ENCODE peak calls at places on chromosomes 3 and 15, in seven cellular contexts. C is heart left ventricle; E is CD8-positive, alpha-beta T cell; U is dorsolateral prefrontal cortex; W is heart right ventricle; Q is breast epithelium; K is psoas muscle. F is an unnamed sample.

GRCh38 chr15:44670087-44670945 is 6.9 kb upstream of the SPG11 start:
- DNase-seq in C (no peak), E (no peak), U (no peak), W (no peak), Q (no peak), K (no peak), F (no peak)

GRCh38 chr3:195394700-195395099 is 48.1 kb downstream of the ACAP2 start:
- DNase-seq in C (no peak), E (no peak), U (no peak), W (no peak), Q (no peak), K (no peak), F (no peak)

GRCh38 chr3:32316319-32316718 is 75.3 kb upstream of the CMTM7 start:
- DNase-seq in C (no peak), E (no peak), U (no peak), W (no peak), Q (no peak), K (no peak), F (no peak)

GRCh38 chr3:79032686-79033318 is 735.0 kb downstream of the ROBO1 start:
- DNase-seq in C (no peak), E (no peak), U (no peak), W (peak; percentile 23), Q (no peak), K (no peak), F (no peak)

GRCh38 chr15:37891754-37892368 is 42.6 kb upstream of the TMCO5A start:
- DNase-seq in C (no peak), E (no peak), U (no peak), W (no peak), Q (no peak), K (no peak), F (no peak)

GRCh38 chr15:48221261-48221660 is 15.2 kb downstream of the SLC12A1 start:
- DNase-seq in C (no peak), E (no peak), U (no peak), W (no peak), Q (no peak), K (no peak), F (no peak)

GRCh38 chr3:121126378-121127035 is 218.5 kb downstream of the STXBP5L start:
- DNase-seq in C (no peak), E (no peak), U (no peak), W (no peak), Q (no peak), K (no peak), F (no peak)

GRCh38 chr3:41893977-41894376 is 67.9 kb downstream of the ULK4 start:
- DNase-seq in C (no peak), E (no peak), U (no peak), W (peak; percentile 22), Q (no peak), K (no peak), F (no peak)

GRCh38 chr15:48250640-48251076 is 44.6 kb downstream of the SLC12A1 start:
- DNase-seq in C (no peak), E (no peak), U (no peak), W (peak; percentile 36), Q (no peak), K (no peak), F (no peak)

GRCh38 chr15:39273805-39274411 is 307.0 kb upstream of the THBS1 start:
- DNase-seq in C (no peak), E (no peak), U (no peak), W (peak; percentile 19), Q (peak; percentile 46), K (no peak), F (no peak)

DNA sequence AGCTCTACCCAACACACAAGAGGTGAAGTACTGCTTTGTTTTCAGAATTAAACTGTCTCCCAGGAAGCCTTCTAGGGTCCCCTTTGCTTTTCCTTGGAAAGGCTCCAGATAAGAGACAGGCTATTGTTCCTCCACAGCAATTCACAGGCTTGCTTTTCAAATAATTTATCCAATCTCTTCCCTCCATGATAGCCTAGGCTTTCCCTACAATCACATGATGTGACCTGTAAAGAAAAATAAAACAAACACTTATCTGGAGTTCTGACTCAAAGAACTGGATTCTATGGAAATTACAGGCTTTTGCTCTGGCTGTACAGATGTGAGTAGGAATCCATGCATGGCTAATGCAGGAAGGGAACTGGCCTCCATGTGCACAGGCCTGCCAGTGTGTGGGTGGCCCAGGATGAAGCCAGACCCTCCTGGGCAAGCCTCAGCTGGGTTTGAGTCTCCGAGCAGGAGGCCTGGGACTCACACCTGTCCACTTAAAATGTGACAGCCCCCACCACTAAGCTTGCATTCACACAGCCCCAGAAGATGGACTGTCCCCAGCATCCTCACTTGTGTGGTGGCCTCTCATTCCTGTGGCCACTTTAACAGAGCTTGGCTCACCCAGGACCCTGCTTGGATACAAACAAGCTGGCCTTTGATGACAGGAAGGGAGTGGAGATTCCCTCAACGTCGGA is 75.8 kb upstream of the LEKR1 start:
- DNase-seq in C (no peak), E (no peak), U (no peak), W (no peak), Q (no peak), K (no peak), F (no peak)
- H3K27ac ChIP-seq in C (no peak overlapping the region), E (no peak overlapping the region), U (no peak overlapping the region), W (no peak overlapping the region), Q (no peak overlapping the region), K (no peak overlapping the region), F (no peak overlapping the region)

GRCh38 chr3:171311784-171312183 is 148.4 kb downstream of the TNIK start:
- DNase-seq in C (no peak), E (no peak), U (no peak), W (no peak), Q (no peak), K (no peak), F (no peak)

GRCh38 chr3:171315101-171315500 is 145.1 kb downstream of the TNIK start:
- DNase-seq in C (no peak), E (no peak), U (no peak), W (no peak), Q (no peak), K (no peak), F (no peak)

GRCh38 chr3:171313702-171314101 is 146.5 kb downstream of the TNIK start:
- DNase-seq in C (no peak), E (no peak), U (no peak), W (no peak), Q (no peak), K (no peak), F (no peak)

GRCh38 chr3:171315919-171316318 is 144.3 kb downstream of the TNIK start:
- DNase-seq in C (no peak), E (no peak), U (no peak), W (no peak), Q (no peak), K (no peak), F (no peak)

DNA sequence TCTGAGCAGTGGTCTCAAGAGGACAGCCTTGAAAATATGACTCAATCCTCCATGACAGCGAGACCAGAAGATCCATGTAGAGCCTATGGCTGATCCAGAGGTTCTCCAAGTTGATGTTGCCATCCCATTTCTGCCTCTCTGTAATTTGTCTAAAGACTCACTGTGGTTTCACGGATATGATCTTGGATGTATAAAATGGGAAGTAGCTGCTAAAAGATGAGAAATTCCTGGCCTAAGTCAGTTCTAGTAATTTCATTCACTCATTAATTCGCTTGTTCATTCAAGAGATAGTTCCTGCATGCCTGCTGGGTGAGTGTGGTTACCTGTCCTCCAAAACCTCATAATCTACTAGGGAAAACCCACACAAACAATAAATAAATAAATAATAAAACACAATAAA is 145.9 kb downstream of the TNIK start:
- DNase-seq in C (no peak), E (no peak), U (no peak), W (no peak), Q (no peak), K (no peak), F (no peak)
- TF ChIP-seq CTCF in C (no peak), E (no peak), U (no peak), W (no peak), Q (no peak), K (no peak), F (no peak)

GRCh38 chr3:187750513-187751123 is 5.3 kb upstream of the BCL6 start:
- DNase-seq in C (no peak), E (no peak), U (no peak), W (no peak), Q (no peak), K (peak; percentile 69), F (peak; percentile 59)

GRCh38 chr3:187747506-187747905 is 2.2 kb upstream of the BCL6 start:
- DNase-seq in C (no peak), E (no peak), U (no peak), W (no peak), Q (no peak), K (no peak), F (no peak)

GRCh38 chr3:187746479-187747335 is 1.4 kb upstream of the BCL6 start:
- DNase-seq in C (no peak), E (no peak), U (no peak), W (no peak), Q (peak; percentile 32), K (no peak), F (no peak)

GRCh38 chr3:187748050-187748481 is 2.8 kb upstream of the BCL6 start:
- DNase-seq in C (peak; percentile 89), E (peak; percentile 87), U (peak; percentile 89), W (peak; percentile 92), Q (peak; percentile 94), K (peak; percentile 95), F (peak; percentile 92)

DNA sequence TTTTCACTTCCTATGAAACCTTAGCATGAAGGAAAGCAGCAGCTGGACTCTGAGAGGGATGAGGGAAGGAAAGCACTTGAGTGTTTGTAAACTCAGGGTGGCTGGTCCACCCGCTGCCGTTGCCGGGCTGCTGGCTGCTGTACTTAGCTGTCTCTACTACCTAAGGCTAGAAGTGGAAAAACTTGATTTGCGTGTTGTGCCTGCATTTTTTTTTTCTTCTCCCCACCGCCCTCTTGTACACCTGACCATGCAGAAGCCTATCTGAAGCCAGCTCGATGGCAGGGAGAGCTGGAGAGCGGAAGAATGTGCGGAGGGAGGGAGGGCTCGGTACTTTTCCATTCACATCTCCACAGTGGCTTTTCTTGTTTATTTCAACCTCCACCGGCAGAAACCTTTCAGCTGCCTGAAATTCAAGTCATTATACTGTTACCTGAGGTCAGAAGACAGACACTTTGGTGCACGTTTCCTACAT is 4.8 kb upstream of the BCL6 start:
- DNase-seq in C (peak; percentile 42), E (no peak), U (no peak), W (peak; percentile 34), Q (peak; percentile 89), K (peak; percentile 73), F (peak; percentile 88)
- H3K4me3 ChIP-seq in C (peak overlapping the region; percentile 32), E (no peak overlapping the region), U (no peak overlapping the region), W (no peak overlapping the region), Q (no peak overlapping the region), K (peak overlapping the region; percentile 93), F (peak overlapping the region; percentile 35)

GRCh38 chr3:152285509-152285908 is 16.8 kb downstream of the MBNL1 start:
- DNase-seq in C (no peak), E (no peak), U (no peak), W (no peak), Q (no peak), K (no peak), F (no peak)

GRCh38 chr3:152281032-152281713 is 12.4 kb downstream of the MBNL1 start:
- DNase-seq in C (no peak), E (no peak), U (no peak), W (no peak), Q (no peak), K (no peak), F (no peak)

GRCh38 chr3:152284906-152285305 is 16.2 kb downstream of the MBNL1 start:
- DNase-seq in C (no peak), E (no peak), U (no peak), W (no peak), Q (no peak), K (no peak), F (no peak)

GRCh38 chr3:152282813-152283212 is 14.1 kb downstream of the MBNL1 start:
- DNase-seq in C (no peak), E (no peak), U (no peak), W (no peak), Q (no peak), K (no peak), F (no peak)

GRCh38 chr3:152283492-152284381 is 15.0 kb downstream of the MBNL1 start:
- DNase-seq in C (no peak), E (no peak), U (no peak), W (no peak), Q (no peak), K (no peak), F (no peak)
- H3K27ac ChIP-seq in C (peak overlapping the region; percentile 70), E (no peak overlapping the region), U (peak overlapping the region; percentile 37), W (peak overlapping the region; percentile 77), Q (peak overlapping the region; percentile 72), K (peak overlapping the region; percentile 99), F (peak overlapping the region; percentile 9)